ENCODE peak calls at places on chromosomes 1 and 21, in nine cellular contexts. T, I, Z, Q, Y, M, F, E and O are unnamed samples. For H3K9me3, the result is how much of the 10 kb centered on the place peaks cover.

GRCh38 chr1:50471967-50472366 is 48.7 kb upstream of the DMRTA2 start:
- DNase-seq in I (no peak), Q (no peak), E (no peak), T (no peak), M (no peak), Y (no peak), Z (no peak), F (no peak), O (no peak)

GRCh38 chr1:208724079-208724478 is 479.9 kb upstream of the PLXNA2 start:
- DNase-seq in E (no peak), Y (no peak), M (no peak), Q (no peak), F (no peak), Z (no peak), I (no peak), T (no peak), O (no peak)

GRCh38 chr1:240342251-240342625 is 250.6 kb downstream of the FMN2 start:
- DNase-seq in M (no peak), T (no peak), F (no peak), I (no peak), Y (no peak), E (no peak), Z (no peak), Q (no peak), O (no peak)

GRCh38 chr1:12447849-12448312 is 170.1 kb downstream of the DHRS3 start:
- DNase-seq in Q (no peak), M (no peak), E (no peak), I (no peak), T (no peak), Z (no peak), Y (no peak), F (no peak), O (no peak)

GRCh38 chr1:100499412-100499811 is 38.5 kb upstream of the GPR88 start:
- DNase-seq in I (no peak), F (no peak), Z (no peak), E (no peak), M (no peak), Y (no peak), T (no peak), Q (no peak), O (no peak)

GRCh38 chr1:160675641-160676410 is 29.0 kb upstream of the SLAMF1 start:
- DNase-seq in M (peak), E (peak), Z (no peak), F (peak), Q (peak), T (peak), Y (peak), I (peak), O (peak)

GRCh38 chr1:7991504-7992440 is 30.3 kb downstream of the PARK7 start:
- DNase-seq in Q (no peak), Y (no peak), I (no peak), Z (no peak), M (no peak), T (no peak), F (no peak), E (no peak), O (no peak)

GRCh38 chr1:161427733-161428516 is 60.2 kb upstream of the CFAP126 start:
- DNase-seq in T (no peak), I (no peak), M (no peak), Q (peak), Y (no peak), F (no peak), Z (no peak), E (no peak), O (peak)

GRCh38 chr21:42421018-42421793 is 17.5 kb downstream of the UBASH3A start:
- DNase-seq in I (no peak), M (no peak), F (no peak), T (no peak), Z (no peak), E (no peak), Y (no peak), Q (no peak), O (no peak)

GRCh38 chr1:229229137-229229720 is 41.7 kb upstream of the RAB4A start:
- DNase-seq in T (no peak), Q (peak), M (no peak), I (no peak), Y (no peak), Z (no peak), F (no peak), E (no peak), O (no peak)

GRCh38 chr1:10211805-10212405 is 1.5 kb downstream of the KIF1B start:
- DNase-seq in M (no peak), Z (no peak), T (no peak), F (no peak), Y (no peak), Q (peak), I (no peak), E (no peak), O (no peak)
- H3K27ac ChIP-seq in M (no peak), Z (peak), T (peak), F (peak), Y (peak), Q (peak), I (peak), E (peak), O (peak)

DNA sequence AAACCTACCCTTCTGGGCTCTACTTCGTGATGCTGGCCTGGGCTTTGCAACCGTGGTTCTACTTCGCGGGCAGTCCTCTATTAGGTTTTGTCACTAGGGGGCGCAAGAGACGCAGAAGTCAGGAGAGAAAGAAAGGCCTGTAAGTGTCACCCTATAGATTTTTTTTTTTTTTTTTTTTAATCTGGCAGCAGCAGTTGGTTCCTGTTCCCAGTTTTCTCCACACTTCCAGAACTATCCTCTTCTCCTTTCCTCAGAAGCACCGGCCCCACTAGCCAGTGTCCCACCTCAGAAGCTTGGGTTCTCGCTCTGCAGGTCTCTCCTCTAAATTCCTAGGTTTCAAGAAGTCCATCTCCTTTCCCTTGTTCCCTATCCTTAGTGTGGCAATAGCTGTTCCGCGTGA is 9.1 kb upstream of the LCE2D start:
- DNase-seq in Z (no peak), Q (peak), T (no peak), M (peak), Y (no peak), I (peak), F (no peak), E (no peak), O (no peak)
- H3K9me3 ChIP-seq in Z (under half), Q (under half), T (under half), M (under half), Y (under half), I (under half), F (under half), E (under half), O (under half)

GRCh38 chr1:33332357-33332789 is 11.5 kb upstream of the A3GALT2 start:
- DNase-seq in M (no peak), Z (no peak), F (no peak), I (no peak), E (no peak), T (no peak), Q (no peak), Y (no peak), O (no peak)

GRCh38 chr1:33330906-33331305 is 10.0 kb upstream of the A3GALT2 start:
- DNase-seq in M (no peak), Q (no peak), F (no peak), Y (no peak), Z (no peak), E (no peak), T (no peak), I (no peak), O (no peak)

GRCh38 chr1:33334081-33334552 is 13.2 kb upstream of the A3GALT2 start:
- DNase-seq in M (no peak), E (peak), Z (peak), Q (no peak), I (peak), F (no peak), T (peak), Y (peak), O (no peak)

GRCh38 chr1:33331444-33332356 is 10.8 kb upstream of the A3GALT2 start:
- DNase-seq in Y (no peak), T (no peak), Z (no peak), F (no peak), M (no peak), Q (no peak), I (no peak), E (no peak), O (no peak)

GRCh38 chr1:33332881-33333280 is 12.0 kb upstream of the A3GALT2 start:
- DNase-seq in F (peak), I (peak), Q (no peak), Z (no peak), E (no peak), Y (no peak), M (no peak), T (no peak), O (no peak)
- H3K27ac ChIP-seq in F (peak), I (peak), Q (no peak), Z (peak), E (peak), Y (peak), M (no peak), T (no peak), O (peak)

DNA sequence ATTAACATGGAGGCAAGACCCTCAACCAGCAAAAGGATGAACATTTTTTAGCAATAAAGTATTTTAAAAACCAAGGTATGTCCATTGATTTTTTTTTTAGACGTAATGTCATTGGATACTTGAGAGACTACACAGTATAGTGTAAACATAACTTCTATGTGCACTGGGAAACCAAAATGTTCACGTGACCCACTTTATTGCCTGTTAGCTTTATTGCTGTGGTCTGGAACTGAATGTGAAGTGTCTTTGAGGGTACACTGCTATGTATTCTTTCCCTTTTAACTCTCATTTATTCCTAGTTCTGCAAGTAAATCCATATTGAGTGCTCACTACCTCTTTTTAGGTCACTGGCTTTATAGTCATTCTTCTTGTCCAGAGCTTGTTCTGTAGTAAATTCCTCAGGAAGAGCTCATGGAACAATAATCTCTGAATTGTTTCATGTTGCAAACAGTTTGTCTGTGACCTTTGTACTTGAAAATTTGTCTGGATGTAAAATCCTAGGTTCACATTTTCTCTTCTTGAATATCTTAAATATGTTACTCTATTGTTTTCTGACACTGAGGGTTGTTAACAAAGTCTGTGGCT is 20.6 kb downstream of the ABCD3 start:
- DNase-seq in I (no peak), Z (no peak), F (no peak), E (no peak), M (no peak), T (no peak), Y (no peak), Q (no peak), O (no peak)
- H3K9me3 ChIP-seq in I (under half), Z (under half), F (under half), E (under half), M (under half), T (under half), Y (under half), Q (under half), O (under half)

GRCh38 chr1:219302697-219303096 is 129.0 kb downstream of the LYPLAL1 start:
- DNase-seq in F (no peak), M (no peak), Q (no peak), I (no peak), E (no peak), Z (no peak), Y (no peak), T (no peak), O (no peak)
- H3K27ac ChIP-seq in F (no peak), M (no peak), Q (no peak), I (no peak), E (peak), Z (peak), Y (no peak), T (no peak), O (no peak)

GRCh38 chr21:20419780-20420179 is 578.4 kb upstream of the NCAM2 start:
- DNase-seq in T (no peak), Z (no peak), I (no peak), Q (no peak), E (no peak), F (no peak), Y (no peak), M (no peak), O (no peak)
- H3K9me3 ChIP-seq in T (under half), Z (under half), I (under half), Q (under half), E (under half), F (under half), Y (under half), M (under half), O (under half)

DNA sequence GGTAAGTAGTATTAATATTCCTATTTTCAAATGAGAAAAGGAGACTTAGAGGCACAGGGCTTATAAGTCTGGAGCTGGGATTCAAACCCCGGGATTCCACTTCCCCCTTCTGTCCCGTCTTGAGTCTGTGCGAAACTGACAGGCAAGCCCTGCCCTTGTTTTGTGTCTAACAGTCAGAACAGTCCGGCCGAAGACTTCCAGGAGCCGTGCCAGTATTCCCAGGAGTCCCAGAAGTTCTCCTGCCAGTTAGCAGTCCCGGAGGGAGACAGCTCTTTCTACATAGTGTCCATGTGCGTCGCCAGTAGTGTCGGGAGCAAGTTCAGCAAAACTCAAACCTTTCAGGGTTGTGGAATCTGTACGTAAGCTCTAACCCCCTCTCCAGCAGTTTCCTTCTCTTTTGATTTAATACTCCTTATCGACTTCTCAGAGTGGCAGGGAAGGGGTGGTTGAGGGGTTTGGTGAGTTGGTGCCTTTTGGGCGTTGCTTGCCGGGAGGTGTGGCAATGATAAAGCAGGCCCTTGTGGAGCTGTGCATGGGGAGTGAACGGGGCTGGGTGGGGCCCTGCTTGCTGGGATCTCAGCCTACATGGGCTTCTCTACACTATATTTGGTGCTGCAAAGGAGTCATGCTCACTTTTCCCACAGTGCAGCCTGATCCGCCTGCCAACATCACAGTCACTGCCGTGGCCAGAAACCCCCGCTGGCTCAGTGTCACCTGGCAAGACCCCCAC is 29.4 kb downstream of the IL6R start:
- DNase-seq in Y (peak), T (peak), F (peak), M (no peak), E (peak), Z (peak), I (no peak), Q (no peak), O (no peak)
- H3K27ac ChIP-seq in Y (peak), T (peak), F (peak), M (no peak), E (peak), Z (peak), I (peak), Q (no peak), O (peak)

GRCh38 chr1:174206148-174206826 is 47.0 kb downstream of the RABGAP1L start:
- DNase-seq in Z (no peak), I (no peak), F (no peak), T (no peak), E (no peak), Q (no peak), M (peak), Y (no peak), O (no peak)
- H3K9me3 ChIP-seq in Z (under half), I (under half), F (under half), T (under half), E (under half), Q (under half), M (under half), Y (under half), O (under half)

GRCh38 chr1:59198565-59198964 is 98.3 kb upstream of the FGGY start:
- DNase-seq in T (no peak), F (no peak), Z (no peak), E (no peak), I (no peak), Y (no peak), Q (no peak), M (no peak), O (no peak)
- H3K27ac ChIP-seq in T (no peak), F (no peak), Z (peak), E (peak), I (no peak), Y (no peak), Q (no peak), M (no peak), O (no peak)